ENCODE peak calls at places on chromosomes 6 and 20, in five cellular contexts. S, K, U, Q and N are unnamed samples.

GRCh38 chr6:90186637-90187361 is 109.8 kb downstream of the BACH2 start:
- DNase-seq in S (no peak), Q (no peak), U (peak; percentile 23), K (no peak), N (no peak)

GRCh38 chr6:157667211-157668033 is 155.6 kb upstream of the SNX9 start:
- DNase-seq in S (peak; percentile 36), Q (peak; percentile 82), U (peak; percentile 85), K (peak; percentile 58), N (peak; percentile 71)

GRCh38 chr6:154403803-154404202 is 47.2 kb upstream of the IPCEF1 start:
- DNase-seq in K (no peak), Q (no peak), U (no peak), S (no peak), N (no peak)

GRCh38 chr6:37791156-37791919 is 28.2 kb upstream of the ZFAND3 start:
- DNase-seq in U (peak; percentile 94), K (peak; percentile 98), S (peak; percentile 53), Q (peak; percentile 95), N (peak; percentile 91)

GRCh38 chr6:41723178-41723935 is 12.1 kb downstream of the TFEB start:
- DNase-seq in Q (peak; percentile 56), U (peak; percentile 65), K (peak; percentile 77), S (no peak), N (peak; percentile 63)

GRCh38 chr6:82959385-82959941 is 106.2 kb downstream of the UBE3D start:
- DNase-seq in Q (no peak), S (no peak), U (peak; percentile 89), K (no peak), N (no peak)

GRCh38 chr6:32974541-32975308 is 6.3 kb downstream of the BRD2 start:
- DNase-seq in K (no peak), Q (no peak), S (no peak), U (no peak), N (no peak)

GRCh38 chr20:40949346-40949745 is 79.3 kb upstream of the TOP1 start:
- DNase-seq in K (no peak), S (no peak), U (no peak), Q (no peak), N (no peak)

GRCh38 chr20:62567246-62568044 is 74.9 kb upstream of the SLCO4A1 start:
- DNase-seq in Q (no peak), S (no peak), U (no peak), K (no peak), N (no peak)

GRCh38 chr6:165768961-165769360 is 105.9 kb upstream of the PDE10A start:
- DNase-seq in Q (no peak), K (no peak), U (no peak), S (no peak), N (no peak)

GRCh38 chr6:51077967-51078518 is 259.4 kb downstream of the TFAP2B start:
- DNase-seq in U (peak; percentile 1), K (no peak), Q (no peak), S (no peak), N (no peak)

GRCh38 chr20:58625585-58625984 is 25.5 kb upstream of the STX16 start:
- DNase-seq in Q (no peak), U (no peak), S (no peak), K (no peak), N (no peak)

GRCh38 chr6:156729248-156729647 is 47.9 kb upstream of the ARID1B start:
- DNase-seq in Q (no peak), K (no peak), U (no peak), S (peak; percentile 36), N (peak; percentile 17)

GRCh38 chr6:111746983-111747773 is 126.1 kb downstream of the FYN start:
- DNase-seq in Q (no peak), U (peak; percentile 45), S (no peak), K (no peak), N (no peak)

GRCh38 chr20:21103582-21104465 is 2.3 kb downstream of the LINC00237 start:
- DNase-seq in K (no peak), Q (no peak), S (no peak), U (peak; percentile 65), N (no peak)

GRCh38 chr6:36126553-36127458 is 3.5 kb upstream of the MAPK13 start:
- DNase-seq in K (peak; percentile 31), Q (no peak), S (no peak), U (no peak), N (peak; percentile 11)

GRCh38 chr6:98286620-98287019 is 547.8 kb upstream of the POU3F2 start:
- DNase-seq in U (no peak), Q (no peak), S (no peak), K (no peak), N (no peak)

GRCh38 chr6:1654095-1654494 is 44.4 kb downstream of the FOXC1 start:
- DNase-seq in K (no peak), Q (no peak), S (no peak), U (no peak), N (no peak)

GRCh38 chr20:58712823-58713731 is 20.5 kb downstream of the NPEPL1 start:
- DNase-seq in Q (no peak), K (no peak), S (no peak), U (no peak), N (no peak)

GRCh38 chr6:53179961-53180651 is 31.5 kb upstream of the GCM1 start:
- DNase-seq in S (no peak), Q (no peak), K (no peak), U (no peak), N (no peak)

GRCh38 chr6:5580736-5581568 is 319.6 kb downstream of the FARS2 start:
- DNase-seq in U (no peak), Q (no peak), K (no peak), S (no peak), N (no peak)

GRCh38 chr6:5583528-5583927 is 322.2 kb downstream of the FARS2 start:
- DNase-seq in S (no peak), K (no peak), Q (no peak), U (no peak), N (no peak)

GRCh38 chr6:5587648-5588047 is 326.3 kb downstream of the FARS2 start:
- DNase-seq in S (no peak), K (no peak), U (no peak), Q (no peak), N (no peak)

GRCh38 chr6:5584072-5584471 is 322.8 kb downstream of the FARS2 start:
- DNase-seq in S (no peak), Q (no peak), U (no peak), K (no peak), N (peak; percentile 5)

GRCh38 chr6:5582758-5583157 is 321.4 kb downstream of the FARS2 start:
- DNase-seq in U (no peak), K (no peak), S (no peak), Q (no peak), N (no peak)
- TF ChIP-seq JUNB in U (no peak), K (no peak), S (no peak), Q (no peak), N (no peak)

DNA sequence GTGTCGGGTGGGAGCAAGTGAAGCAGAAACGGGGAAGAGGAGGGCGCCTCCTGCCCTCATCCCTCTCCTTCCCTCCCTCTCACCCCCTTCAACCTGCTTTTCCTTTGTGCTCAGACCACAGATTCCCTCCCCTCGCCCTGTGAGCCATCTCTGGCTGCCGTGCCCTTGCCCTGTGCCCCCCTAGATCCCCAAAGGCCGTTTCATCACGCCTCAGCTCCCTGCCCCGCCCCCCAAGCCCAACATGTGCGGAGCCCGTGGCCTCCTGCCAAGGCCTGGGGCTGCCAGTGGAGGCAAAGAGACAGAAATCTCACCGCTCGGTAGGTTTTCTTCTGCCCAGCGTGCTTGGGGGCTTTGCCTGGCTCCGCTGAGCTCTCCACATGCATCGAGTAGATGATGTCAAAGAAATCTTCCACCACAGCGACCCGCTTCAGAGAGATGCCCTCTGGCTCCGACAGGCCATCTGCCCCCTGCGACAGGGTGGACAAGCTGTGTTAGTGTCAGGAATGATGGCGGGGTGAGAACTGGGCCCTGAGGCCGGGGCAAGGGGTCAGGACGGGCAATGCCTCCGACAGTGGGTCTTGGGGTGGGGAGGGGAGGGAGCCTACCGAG is 57.6 kb downstream of the NOL4L start:
- DNase-seq in U (no peak), Q (no peak), K (no peak), S (no peak), N (no peak)
- TF ChIP-seq REST in U (no peak), Q (no peak), K (no peak), S (no peak), N (no peak)

DNA sequence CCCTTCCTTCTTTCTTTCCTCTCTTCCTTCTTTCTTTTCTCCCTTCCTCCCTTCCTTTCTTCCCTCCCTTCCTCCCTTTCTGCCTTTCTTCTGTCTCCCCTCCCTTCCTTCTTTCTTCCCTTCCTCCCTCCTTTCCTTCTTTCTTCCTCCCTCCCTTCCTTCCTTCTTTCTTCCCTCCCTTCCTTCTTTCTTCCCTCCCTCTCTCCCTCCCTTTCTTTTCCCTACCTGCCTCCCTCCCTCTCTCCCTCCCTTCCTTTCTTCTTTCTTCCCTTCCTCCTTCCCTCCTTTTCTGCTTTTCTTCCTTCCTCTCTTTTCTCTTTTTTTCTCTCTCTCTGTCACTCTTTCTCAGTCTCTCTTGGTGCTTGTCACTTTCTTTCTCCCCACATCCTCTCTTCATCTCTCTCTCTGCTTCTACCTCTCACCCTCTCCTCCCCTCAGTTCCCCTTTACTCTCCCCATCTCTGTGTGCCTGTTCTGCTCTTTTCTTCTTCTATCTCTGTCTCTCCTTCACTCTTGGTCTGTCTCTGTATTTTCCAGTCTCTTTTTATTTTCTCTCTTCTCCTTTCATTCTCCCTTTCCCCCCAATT is 30.1 kb upstream of the FAM83D start:
- DNase-seq in S (no peak), Q (no peak), U (no peak), K (no peak), N (no peak)
- TF ChIP-seq JUNB in S (no peak), Q (no peak), U (no peak), K (no peak), N (no peak)

DNA sequence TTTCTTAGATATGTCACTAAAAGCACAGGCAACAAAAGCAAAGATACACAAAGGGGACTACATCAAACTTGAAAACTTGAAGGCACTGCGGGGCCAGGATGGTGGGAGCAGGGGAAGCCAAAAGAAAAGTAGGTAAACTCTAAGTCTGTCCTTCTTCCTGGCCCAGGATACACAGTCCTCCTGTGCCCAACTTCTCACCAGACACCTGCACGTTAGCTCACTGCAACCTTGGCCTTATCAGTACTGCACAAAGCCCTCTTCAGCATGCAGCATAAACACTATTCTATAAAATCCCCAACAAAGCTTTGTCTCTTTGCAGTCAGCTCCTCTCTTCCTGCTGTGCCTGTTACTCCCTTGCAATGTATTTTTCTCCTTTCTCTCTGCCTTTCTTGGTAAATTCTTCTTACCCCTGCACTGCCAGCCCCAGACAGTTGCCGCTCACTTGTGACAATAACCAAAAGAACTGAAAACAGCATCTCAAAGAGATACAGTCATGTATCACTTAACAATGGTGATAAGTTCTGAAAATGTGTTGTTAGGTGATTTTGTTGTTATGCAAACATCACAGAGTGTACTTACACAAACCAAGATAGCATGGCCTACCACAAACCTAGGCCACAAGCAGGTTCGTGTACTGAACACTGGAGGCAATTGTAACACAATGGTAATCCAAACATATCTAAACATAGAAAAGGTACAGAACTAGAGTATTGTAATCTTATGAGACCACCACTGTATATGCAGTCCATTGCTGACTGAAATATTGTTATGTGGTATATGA is 51.2 kb downstream of the NINL start:
- DNase-seq in U (no peak), Q (no peak), S (no peak), K (no peak), N (no peak)
- TF ChIP-seq REST in U (no peak), Q (no peak), S (no peak), K (no peak), N (no peak)

GRCh38 chr6:27617046-27617687 is 144.3 kb upstream of the ZNF184 start:
- DNase-seq in U (peak; percentile 54), S (no peak), Q (peak; percentile 19), K (no peak), N (no peak)
- TF ChIP-seq JUNB in U (no peak), S (no peak), Q (no peak), K (no peak), N (no peak)